ENCODE peak calls at places on chromosomes 12 and 14, in six cellular contexts. K, E, R, F, G and T are unnamed samples.

GRCh38 chr14:67962215-67962644 is 142.7 kb downstream of the RAD51B start:
- DNase-seq in E (peak; percentile 9), R (no peak), G (no peak), K (no peak), F (no peak), T (no peak)

GRCh38 chr12:95102916-95103671 is 29.7 kb upstream of the NR2C1 start:
- DNase-seq in R (peak; percentile 82), F (no peak), G (no peak), K (no peak), E (peak; percentile 73), T (no peak)

GRCh38 chr12:122031342-122032216 is 9.9 kb downstream of the BCL7A start:
- DNase-seq in F (no peak), G (peak; percentile 85), K (peak; percentile 30), R (peak; percentile 31), E (peak; percentile 78), T (no peak)

GRCh38 chr14:95256011-95256775 is 63.5 kb downstream of the CLMN start:
- DNase-seq in G (no peak), F (no peak), K (no peak), E (no peak), R (no peak), T (no peak)

GRCh38 chr12:6996040-6996441 is 22.2 kb downstream of the LPCAT3 start:
- DNase-seq in E (no peak), F (no peak), R (peak; percentile 76), G (no peak), K (no peak), T (no peak)

GRCh38 chr12:132465269-132466190 is 24.4 kb upstream of the FBRSL1 start:
- DNase-seq in E (no peak), G (no peak), R (no peak), K (no peak), F (no peak), T (no peak)

GRCh38 chr12:28583771-28584261 is 393.6 kb downstream of the CCDC91 start:
- DNase-seq in R (peak; percentile 47), K (no peak), F (no peak), G (no peak), E (no peak), T (no peak)

GRCh38 chr12:130087222-130087621 is 75.0 kb upstream of the FZD10 start:
- DNase-seq in G (no peak), E (no peak), K (no peak), F (no peak), R (no peak), T (no peak)

GRCh38 chr12:47216150-47216677 is 136.5 kb upstream of the AMIGO2 start:
- DNase-seq in G (no peak), F (no peak), R (no peak), E (no peak), K (no peak), T (no peak)

GRCh38 chr12:34400423-34400881 is 378.2 kb downstream of the ALG10 start:
- DNase-seq in K (peak; percentile 4), R (no peak), G (no peak), F (peak; percentile 4), E (no peak), T (no peak)

GRCh38 chr12:27193854-27194544 is 50.1 kb upstream of the STK38L start:
- DNase-seq in R (peak; percentile 87), K (peak; percentile 49), F (no peak), G (no peak), E (no peak), T (peak; percentile 40)

GRCh38 chr12:3178671-3179413 is 101.7 kb downstream of the TSPAN9 start:
- DNase-seq in F (no peak), K (no peak), G (no peak), R (no peak), E (no peak), T (no peak)

GRCh38 chr12:116674643-116675183 is 63.2 kb downstream of the SPRING1 start:
- DNase-seq in G (no peak), E (no peak), K (no peak), F (no peak), R (peak; percentile 47), T (no peak)

GRCh38 chr12:116672010-116672409 is 65.9 kb downstream of the SPRING1 start:
- DNase-seq in F (no peak), E (no peak), R (no peak), G (no peak), K (no peak), T (no peak)

GRCh38 chr12:116672842-116673516 is 64.9 kb downstream of the SPRING1 start:
- DNase-seq in F (no peak), E (no peak), R (no peak), G (no peak), K (no peak), T (no peak)

GRCh38 chr12:116675339-116676107 is 62.3 kb downstream of the SPRING1 start:
- DNase-seq in G (no peak), E (no peak), F (no peak), R (no peak), K (no peak), T (no peak)

GRCh38 chr12:116673713-116674112 is 64.2 kb downstream of the SPRING1 start:
- DNase-seq in E (no peak), R (no peak), K (no peak), F (no peak), G (no peak), T (no peak)
- TF ChIP-seq CTCF in E (no peak), R (peak; percentile 19), K (no peak), F (no peak), G (no peak), T (no peak)

GRCh38 chr14:22039938-22040780 is 366.5 kb upstream of the OR4E1 start:
- DNase-seq in E (peak; percentile 24), R (no peak), F (no peak), K (no peak), G (no peak), T (no peak)
- TF ChIP-seq CTCF in E (no peak), R (peak; percentile 36), F (no peak), K (no peak), G (no peak), T (no peak)

DNA sequence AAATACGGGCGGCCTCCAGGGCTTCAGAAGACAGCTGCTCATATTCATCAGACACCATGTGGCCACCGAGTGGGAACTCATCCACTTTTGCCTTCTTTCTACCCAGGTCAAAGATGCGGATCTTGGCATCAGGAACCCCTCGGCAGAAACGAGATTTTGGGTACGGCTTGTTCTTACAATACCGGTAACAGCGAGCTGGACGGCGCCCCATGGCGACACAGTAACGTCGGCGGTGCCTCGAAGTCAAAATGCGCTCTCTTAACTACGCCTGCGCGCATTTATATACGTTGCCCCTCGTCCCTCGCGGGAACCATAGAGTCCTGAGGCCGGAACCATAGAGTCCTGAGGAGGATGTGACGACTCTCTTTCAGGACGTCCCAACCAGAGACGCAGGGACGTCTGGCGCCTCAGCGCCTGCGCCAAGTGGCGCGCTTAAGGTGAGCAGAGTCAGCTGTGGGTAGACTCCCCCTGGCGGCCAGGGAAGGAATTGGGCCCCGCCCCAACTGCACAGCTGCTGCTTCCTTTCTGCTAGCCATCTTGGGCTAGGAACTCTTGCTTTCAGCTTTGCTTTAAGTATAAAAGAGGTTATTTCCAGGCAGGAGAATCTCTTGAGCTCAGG is at the start of gene RPL10L:
- DNase-seq in R (no peak), K (no peak), F (no peak), G (no peak), E (no peak), T (no peak)
- TF ChIP-seq CTCF in R (no peak), K (no peak), F (no peak), G (no peak), E (no peak), T (no peak)

GRCh38 chr14:37124617-37125016 is 47.8 kb downstream of the SLC25A21 start:
- DNase-seq in K (no peak), E (peak; percentile 29), R (no peak), F (no peak), G (no peak), T (no peak)
- TF ChIP-seq CTCF in K (no peak), E (no peak), R (no peak), F (no peak), G (no peak), T (no peak)